ENCODE peak calls at places on chromosome 18, in six cellular contexts. U, T, K, P, W and G are unnamed samples.

GRCh38 chr18:11830585-11830984 is 20.6 kb upstream of the CHMP1B start:
- DNase-seq in P (no peak), T (no peak), U (no peak), K (no peak), W (no peak), G (no peak)

GRCh38 chr18:48075707-48076093 is 145.2 kb upstream of the SMAD2 start:
- DNase-seq in T (no peak), K (no peak), P (no peak), W (no peak), U (no peak), G (no peak)

GRCh38 chr18:33440011-33440383 is 524 bp downstream of the CCDC178 start:
- DNase-seq in W (peak; percentile 17), P (no peak), U (no peak), K (peak; percentile 3), T (peak; percentile 64), G (no peak)

GRCh38 chr18:62329676-62330454 is 4.8 kb downstream of the TNFRSF11A start:
- DNase-seq in K (no peak), W (peak; percentile 59), U (no peak), P (no peak), T (no peak), G (no peak)

GRCh38 chr18:62389761-62390481 is 64.8 kb downstream of the TNFRSF11A start:
- DNase-seq in U (no peak), T (no peak), P (no peak), K (no peak), W (no peak), G (no peak)

GRCh38 chr18:36942264-36942663 is 113.3 kb downstream of the KIAA1328 start:
- DNase-seq in W (no peak), T (peak; percentile 11), P (no peak), U (no peak), K (peak; percentile 2), G (no peak)

GRCh38 chr18:2337552-2338141 is 233.7 kb downstream of the METTL4 start:
- DNase-seq in P (no peak), T (no peak), U (no peak), W (no peak), K (peak; percentile 1), G (no peak)

GRCh38 chr18:47187721-47188120 is 11.6 kb upstream of the IER3IP1 start:
- DNase-seq in P (no peak), K (no peak), U (no peak), W (no peak), T (no peak), G (no peak)

GRCh38 chr18:30674619-30675018 is 367.9 kb downstream of the DSC3 start:
- DNase-seq in K (no peak), U (no peak), W (no peak), T (no peak), P (no peak), G (no peak)

GRCh38 chr18:62242955-62243354 is 55.9 kb downstream of the RELCH start:
- DNase-seq in T (no peak), P (no peak), W (no peak), K (no peak), U (no peak), G (no peak)

GRCh38 chr18:79400591-79401381 is 5.1 kb downstream of the NFATC1 start:
- DNase-seq in U (peak; percentile 45), K (no peak), T (peak; percentile 39), W (peak; percentile 16), P (no peak), G (no peak)

GRCh38 chr18:47968721-47969120 is 38.3 kb upstream of the SMAD2 start:
- DNase-seq in U (no peak), P (no peak), T (no peak), K (peak; percentile 22), W (no peak), G (no peak)

GRCh38 chr18:31942999-31943894 is at the start of gene TRAPPC8:
- DNase-seq in P (peak; percentile 95), U (peak; percentile 98), K (peak; percentile 84), T (peak; percentile 93), W (peak; percentile 98), G (peak; percentile 99)
- TF ChIP-seq CTCF in P (no peak), U (no peak), K (no peak), T (no peak), W (no peak), G (no peak)

GRCh38 chr18:666177-666576 is 8.7 kb downstream of the TYMS start:
- DNase-seq in P (no peak), K (no peak), T (no peak), U (no peak), W (no peak), G (no peak)
- TF ChIP-seq CTCF in P (no peak), K (no peak), T (no peak), U (no peak), W (peak; percentile 40), G (no peak)

DNA sequence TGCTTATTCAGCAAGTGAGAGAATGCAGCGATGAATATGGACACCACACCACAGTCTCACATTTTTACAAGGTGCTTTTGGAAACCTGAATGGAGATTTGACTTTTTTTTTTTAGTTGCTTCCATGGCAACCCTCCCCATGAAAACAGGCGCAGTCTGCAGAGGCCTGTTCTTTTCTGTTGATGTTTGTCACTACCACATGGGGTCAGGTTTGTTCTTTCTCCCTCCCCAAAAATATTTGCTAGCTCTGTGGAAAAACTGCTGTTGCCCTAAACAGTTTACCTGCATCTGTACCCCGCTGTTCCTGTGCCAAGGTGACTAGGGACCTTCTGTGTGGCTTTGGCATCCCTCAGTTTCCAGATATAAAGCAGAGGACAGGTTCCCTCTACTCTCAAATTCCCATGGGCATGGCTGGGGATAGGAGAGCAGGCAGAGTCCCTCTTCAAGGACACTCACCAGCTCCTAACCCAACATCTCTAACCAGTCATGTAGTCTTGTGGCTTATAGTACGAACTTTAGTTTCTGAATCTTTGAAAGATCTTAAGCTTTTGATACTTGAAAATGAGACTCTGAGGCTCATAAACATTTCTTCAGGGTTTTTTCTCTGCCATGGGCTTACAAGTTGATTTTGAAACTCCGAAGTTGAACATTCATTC is 14.7 kb upstream of the MAPRE2 start:
- DNase-seq in W (no peak), T (no peak), P (no peak), U (no peak), K (no peak), G (no peak)
- TF ChIP-seq CTCF in W (peak; percentile 48), T (peak; percentile 11), P (no peak), U (no peak), K (no peak), G (peak; percentile 43)

DNA sequence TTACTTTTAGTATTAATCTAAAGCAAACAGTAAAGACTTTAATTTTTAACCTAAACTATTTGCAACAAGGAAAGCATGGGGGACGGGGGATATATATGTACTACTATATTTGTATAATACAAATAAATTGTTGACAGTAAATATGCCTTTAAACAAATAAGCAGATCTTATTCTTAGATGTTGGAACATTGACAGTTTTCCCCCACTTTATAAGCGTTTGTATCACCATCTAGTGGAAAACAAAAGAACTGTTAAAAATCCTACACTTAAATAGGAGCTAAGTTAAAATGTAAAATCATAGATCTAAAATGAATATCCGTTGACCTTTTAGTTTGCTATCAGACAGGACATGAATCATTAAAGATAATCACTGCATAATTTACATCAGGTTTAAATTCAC is 50.0 kb downstream of the RBBP8 start:
- DNase-seq in U (no peak), W (no peak), K (peak; percentile 6), T (no peak), P (no peak), G (no peak)
- TF ChIP-seq CTCF in U (peak; percentile 47), W (peak; percentile 67), K (peak; percentile 54), T (peak; percentile 38), P (peak; percentile 45), G (peak; percentile 64)

DNA sequence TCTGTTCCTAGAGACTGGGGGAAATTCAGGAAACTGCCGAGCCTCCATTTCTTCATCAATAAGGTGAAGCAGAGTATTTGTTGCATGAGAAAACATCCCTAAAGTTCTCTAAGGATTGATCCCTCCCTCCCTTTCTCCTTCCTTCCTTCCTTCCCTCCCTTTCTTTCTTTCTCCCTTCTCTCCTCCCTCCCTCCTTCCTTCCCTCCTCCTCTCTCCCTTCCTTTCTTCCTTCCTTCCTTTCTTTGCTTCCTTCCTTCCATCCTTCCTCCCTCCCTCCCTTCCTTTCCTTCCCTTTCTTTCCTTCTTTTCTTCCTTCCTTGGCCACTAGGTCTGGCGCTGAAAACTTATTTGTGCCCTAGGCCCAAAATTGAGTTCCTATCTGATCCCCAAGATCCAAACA is 47.2 kb upstream of the PMAIP1 start:
- DNase-seq in K (no peak), W (no peak), T (no peak), P (no peak), U (no peak), G (no peak)
- TF ChIP-seq CTCF in K (no peak), W (no peak), T (no peak), P (no peak), U (no peak), G (no peak)

DNA sequence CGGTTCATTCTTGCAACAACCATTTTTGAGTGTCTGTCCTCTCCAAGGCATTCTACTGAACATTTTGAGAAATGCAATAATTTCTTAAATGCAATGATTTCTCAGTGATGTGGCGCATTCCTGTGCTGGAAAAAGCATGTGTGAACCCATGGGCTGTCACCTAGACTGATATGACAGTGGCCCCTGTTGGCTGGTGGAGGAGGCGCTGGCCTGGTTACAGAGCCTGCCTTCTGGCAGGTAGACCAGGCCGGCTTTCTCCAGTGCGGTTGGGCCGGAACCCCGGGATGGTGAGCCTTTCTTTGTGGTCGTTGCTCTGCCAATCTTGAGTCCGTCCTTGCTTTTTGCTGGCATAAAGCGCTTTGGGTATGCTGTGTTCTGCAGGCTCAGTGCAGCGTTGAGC is 33.7 kb downstream of the TSHZ1 start:
- DNase-seq in T (no peak), W (no peak), U (no peak), K (no peak), P (no peak), G (no peak)
- TF ChIP-seq CTCF in T (peak; percentile 24), W (peak; percentile 52), U (peak; percentile 25), K (no peak), P (no peak), G (peak; percentile 12)